ENCODE peak calls at places on chromosomes 7 and 10, in seven cellular contexts. N is SK-N-SH, D is HCT116, F is HepG2, W is K562, C is H1, R is GM12878. S is an unnamed sample.

GRCh38 chr10:78434886-78435285 is 401.2 kb downstream of the RPS24 start:
- DNase-seq in R (no peak), C (no peak), N (no peak), F (no peak), W (no peak), D (no peak), S (no peak)

GRCh38 chr7:27178366-27178765 is 4.2 kb upstream of the HOXA10 start:
- DNase-seq in F (no peak), D (no peak), W (no peak), N (no peak), R (no peak), C (no peak), S (no peak)

GRCh38 chr7:87702326-87702725 is 74.1 kb downstream of the RUNDC3B start:
- DNase-seq in F (no peak), N (no peak), D (no peak), C (no peak), W (no peak), R (no peak), S (peak; percentile 62)

GRCh38 chr7:30896783-30897617 is 14.7 kb upstream of the AQP1 start:
- DNase-seq in W (peak; percentile 88), N (no peak), F (no peak), C (no peak), D (no peak), R (no peak), S (no peak)

GRCh38 chr10:45421231-45422097 is 47.4 kb downstream of the ALOX5 start:
- DNase-seq in D (no peak), C (no peak), R (no peak), N (no peak), W (no peak), F (no peak), S (no peak)

GRCh38 chr7:127920787-127921438 is 110.3 kb downstream of the LRRC4 start:
- DNase-seq in F (no peak), N (no peak), W (no peak), R (no peak), C (no peak), D (no peak), S (no peak)

GRCh38 chr7:12244129-12244528 is 33.0 kb downstream of the TMEM106B start:
- DNase-seq in C (peak; percentile 17), N (peak; percentile 22), W (peak; percentile 37), D (peak; percentile 23), F (peak; percentile 43), R (no peak), S (peak; percentile 80)

GRCh38 chr7:926061-927030 is 28.1 kb downstream of the ADAP1 start:
- DNase-seq in W (no peak), N (no peak), F (peak; percentile 91), C (no peak), R (no peak), D (no peak), S (no peak)

GRCh38 chr10:74882831-74883230 is 56.4 kb downstream of the KAT6B start:
- DNase-seq in W (no peak), D (no peak), C (no peak), N (no peak), R (no peak), F (no peak), S (no peak)

GRCh38 chr7:114988755-114989154 is 66.9 kb downstream of the MDFIC start:
- DNase-seq in N (no peak), W (no peak), F (no peak), R (no peak), D (no peak), C (no peak), S (no peak)

GRCh38 chr7:115019882-115020605 is 98.2 kb downstream of the MDFIC start:
- DNase-seq in R (no peak), D (no peak), W (no peak), F (no peak), C (no peak), N (no peak), S (no peak)

GRCh38 chr7:102300643-102301211 is 14.1 kb downstream of the SH2B2 start:
- DNase-seq in C (peak; percentile 38), R (no peak), F (no peak), W (no peak), N (no peak), D (no peak), S (no peak)

GRCh38 chr7:133298080-133298479 is 45.2 kb downstream of the EXOC4 start:
- DNase-seq in R (no peak), F (no peak), C (no peak), D (no peak), N (no peak), W (no peak), S (no peak)

GRCh38 chr7:44473295-44473694 is 17.2 kb downstream of the NUDCD3 start:
- DNase-seq in N (no peak), F (peak; percentile 92), D (no peak), C (no peak), W (peak; percentile 33), R (no peak), S (no peak)

GRCh38 chr10:118955531-118956252 is 73.8 kb upstream of the NANOS1 start:
- DNase-seq in R (no peak), F (no peak), N (no peak), W (no peak), D (no peak), C (no peak), S (no peak)

GRCh38 chr7:81632418-81632817 is 137.4 kb downstream of the HGF start:
- DNase-seq in D (no peak), R (no peak), N (no peak), W (no peak), F (no peak), C (no peak), S (no peak)

GRCh38 chr7:100053201-100053600 is 3.6 kb downstream of the ZSCAN21 start:
- DNase-seq in W (peak; percentile 58), D (peak; percentile 57), N (peak; percentile 62), F (peak; percentile 81), C (no peak), R (no peak), S (peak; percentile 86)

GRCh38 chr7:159141660-159142059 is 3.0 kb downstream of the VIPR2 start:
- DNase-seq in W (no peak), F (no peak), C (no peak), R (no peak), D (no peak), N (no peak), S (no peak)

GRCh38 chr10:132700168-132701098 is 85.5 kb downstream of the NKX6-2 start:
- DNase-seq in C (no peak), R (no peak), D (no peak), W (no peak), F (no peak), N (no peak), S (no peak)

DNA sequence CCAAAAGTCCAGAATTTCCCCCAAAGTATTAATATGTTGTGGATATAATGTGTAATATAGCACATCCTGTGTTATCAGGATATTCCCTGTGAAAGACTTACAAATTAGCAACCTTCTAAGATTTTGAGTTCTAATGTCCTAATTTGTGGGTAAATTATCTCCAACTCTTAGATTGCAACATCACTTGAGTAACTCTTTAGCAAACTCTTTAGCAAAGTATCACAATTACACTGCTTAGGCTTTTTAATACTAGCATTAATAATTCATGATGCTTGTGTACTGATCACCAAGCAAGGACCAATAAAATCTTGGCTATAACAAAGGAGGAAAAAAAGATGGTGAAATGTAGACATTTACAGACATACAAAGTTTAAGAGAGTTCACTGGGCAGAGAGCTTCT is 27.7 kb downstream of the HIP1 start:
- DNase-seq in D (no peak), C (no peak), N (no peak), F (no peak), R (no peak), W (no peak), S (no peak)
- TF ChIP-seq JUND in D (no peak), C (no peak), N (no peak), F (no peak), R (no peak), W (no peak), S (no peak)

GRCh38 chr7:35380739-35381224 is 126.9 kb upstream of the TBX20 start:
- DNase-seq in F (no peak), D (no peak), C (no peak), R (no peak), N (no peak), W (no peak), S (no peak)
- TF ChIP-seq JUND in F (no peak), D (no peak), C (no peak), R (no peak), N (no peak), W (no peak), S (no peak)

GRCh38 chr10:51861731-51862130 is 162.3 kb upstream of the CSTF2T start:
- DNase-seq in N (no peak), F (no peak), D (no peak), R (no peak), W (no peak), C (no peak), S (no peak)
- TF ChIP-seq JUND in N (no peak), F (no peak), D (no peak), R (no peak), W (no peak), C (no peak), S (no peak)

GRCh38 chr10:15742831-15743230 is 23.1 kb upstream of the ITGA8 start:
- DNase-seq in D (no peak), W (no peak), F (no peak), C (no peak), N (no peak), R (no peak), S (no peak)
- TF ChIP-seq JUND in D (no peak), W (no peak), F (no peak), C (no peak), N (no peak), R (no peak), S (no peak)